ENCODE peak calls at places on chromosomes 5 and 9, in seven cellular contexts. One of them, this sample, is unnamed.

GRCh38 chr9:4425358-4426045 is 64.8 kb upstream of the SLC1A1 start:
- DNase-seq in sigmoid colon: no peak
- DNase-seq in SK-N-SH: no peak
- DNase-seq in fibroblast of pulmonary artery: peak; percentile 62
- DNase-seq in brain microvascular endothelial cell: no peak
- DNase-seq in fibroblast of lung: no peak
- DNase-seq in fibroblast of the aortic adventitia: peak; percentile 34
- DNase-seq in this sample: no peak

GRCh38 chr9:90988318-90988717 is 186.7 kb downstream of the SYK start:
- DNase-seq in fibroblast of pulmonary artery: no peak
- DNase-seq in brain microvascular endothelial cell: no peak
- DNase-seq in SK-N-SH: no peak
- DNase-seq in sigmoid colon: no peak
- DNase-seq in fibroblast of the aortic adventitia: no peak
- DNase-seq in fibroblast of lung: peak; percentile 43
- DNase-seq in this sample: no peak

GRCh38 chr9:136675477-136676296 is 11.6 kb downstream of the AGPAT2 start:
- DNase-seq in sigmoid colon: no peak
- DNase-seq in fibroblast of the aortic adventitia: no peak
- DNase-seq in fibroblast of lung: no peak
- DNase-seq in brain microvascular endothelial cell: no peak
- DNase-seq in SK-N-SH: no peak
- DNase-seq in fibroblast of pulmonary artery: no peak
- DNase-seq in this sample: no peak

GRCh38 chr9:88775037-88775471 is 216.2 kb upstream of the S1PR3 start:
- DNase-seq in SK-N-SH: no peak
- DNase-seq in sigmoid colon: peak; percentile 85
- DNase-seq in fibroblast of lung: peak; percentile 99
- DNase-seq in fibroblast of pulmonary artery: peak; percentile 98
- DNase-seq in brain microvascular endothelial cell: peak; percentile 97
- DNase-seq in fibroblast of the aortic adventitia: peak; percentile 100
- DNase-seq in this sample: no peak

GRCh38 chr9:123108976-123109375 is 75.5 kb downstream of the GPR21 start:
- DNase-seq in fibroblast of pulmonary artery: no peak
- DNase-seq in fibroblast of the aortic adventitia: no peak
- DNase-seq in brain microvascular endothelial cell: no peak
- DNase-seq in SK-N-SH: no peak
- DNase-seq in fibroblast of lung: no peak
- DNase-seq in sigmoid colon: no peak
- DNase-seq in this sample: no peak

GRCh38 chr5:100760700-100761099 is 142.4 kb downstream of the ST8SIA4 start:
- DNase-seq in fibroblast of the aortic adventitia: no peak
- DNase-seq in sigmoid colon: no peak
- DNase-seq in SK-N-SH: no peak
- DNase-seq in brain microvascular endothelial cell: no peak
- DNase-seq in fibroblast of lung: no peak
- DNase-seq in fibroblast of pulmonary artery: no peak
- DNase-seq in this sample: no peak

GRCh38 chr9:84216151-84216550 is 124.4 kb downstream of the SLC28A3 start:
- DNase-seq in fibroblast of the aortic adventitia: no peak
- DNase-seq in brain microvascular endothelial cell: no peak
- DNase-seq in fibroblast of pulmonary artery: no peak
- DNase-seq in sigmoid colon: no peak
- DNase-seq in fibroblast of lung: no peak
- DNase-seq in SK-N-SH: no peak
- DNase-seq in this sample: no peak

GRCh38 chr5:132462856-132463745 is 27.5 kb downstream of the IRF1 start:
- DNase-seq in SK-N-SH: no peak
- DNase-seq in fibroblast of pulmonary artery: no peak
- DNase-seq in fibroblast of lung: no peak
- DNase-seq in sigmoid colon: peak; percentile 48
- DNase-seq in brain microvascular endothelial cell: no peak
- DNase-seq in fibroblast of the aortic adventitia: no peak
- DNase-seq in this sample: no peak

GRCh38 chr5:41722359-41722950 is 147.8 kb downstream of the OXCT1 start:
- DNase-seq in fibroblast of lung: peak; percentile 19
- DNase-seq in SK-N-SH: no peak
- DNase-seq in sigmoid colon: no peak
- DNase-seq in fibroblast of the aortic adventitia: peak; percentile 36
- DNase-seq in fibroblast of pulmonary artery: peak; percentile 23
- DNase-seq in brain microvascular endothelial cell: no peak
- DNase-seq in this sample: no peak

GRCh38 chr9:136916330-136917184 is 28.0 kb downstream of the FBXW5 start:
- DNase-seq in fibroblast of lung: no peak
- DNase-seq in fibroblast of pulmonary artery: no peak
- DNase-seq in SK-N-SH: no peak
- DNase-seq in brain microvascular endothelial cell: no peak
- DNase-seq in sigmoid colon: no peak
- DNase-seq in fibroblast of the aortic adventitia: no peak
- DNase-seq in this sample: no peak

GRCh38 chr9:27572566-27572917 is 739 bp downstream of the C9orf72 start:
- DNase-seq in fibroblast of pulmonary artery: peak; percentile 51
- DNase-seq in SK-N-SH: peak; percentile 50
- DNase-seq in brain microvascular endothelial cell: peak; percentile 34
- DNase-seq in fibroblast of lung: peak; percentile 44
- DNase-seq in sigmoid colon: peak; percentile 81
- DNase-seq in fibroblast of the aortic adventitia: peak; percentile 32
- DNase-seq in this sample: no peak

GRCh38 chr5:144183254-144183889 is 12.7 kb downstream of the KCTD16 start:
- DNase-seq in brain microvascular endothelial cell: no peak
- DNase-seq in fibroblast of pulmonary artery: peak; percentile 66
- DNase-seq in fibroblast of lung: peak; percentile 56
- DNase-seq in fibroblast of the aortic adventitia: peak; percentile 71
- DNase-seq in SK-N-SH: peak; percentile 44
- DNase-seq in sigmoid colon: no peak
- DNase-seq in this sample: no peak

GRCh38 chr5:179219661-179220620 is 125.3 kb downstream of the ADAMTS2 start:
- DNase-seq in fibroblast of the aortic adventitia: no peak
- DNase-seq in brain microvascular endothelial cell: no peak
- DNase-seq in fibroblast of pulmonary artery: no peak
- DNase-seq in fibroblast of lung: no peak
- DNase-seq in SK-N-SH: no peak
- DNase-seq in sigmoid colon: no peak
- DNase-seq in this sample: no peak

GRCh38 chr5:106875591-106876297 is 795.0 kb downstream of the EFNA5 start:
- DNase-seq in brain microvascular endothelial cell: no peak
- DNase-seq in fibroblast of lung: no peak
- DNase-seq in SK-N-SH: no peak
- DNase-seq in sigmoid colon: no peak
- DNase-seq in fibroblast of pulmonary artery: peak; percentile 37
- DNase-seq in fibroblast of the aortic adventitia: peak; percentile 25
- DNase-seq in this sample: no peak

GRCh38 chr5:146006470-146006869 is 70.1 kb downstream of the SH3RF2 start:
- DNase-seq in fibroblast of the aortic adventitia: no peak
- DNase-seq in SK-N-SH: no peak
- DNase-seq in brain microvascular endothelial cell: no peak
- DNase-seq in fibroblast of lung: no peak
- DNase-seq in sigmoid colon: no peak
- DNase-seq in fibroblast of pulmonary artery: no peak
- DNase-seq in this sample: no peak

GRCh38 chr5:128015978-128016377 is 67.6 kb upstream of the SLC12A2 start:
- DNase-seq in fibroblast of the aortic adventitia: no peak
- DNase-seq in sigmoid colon: no peak
- DNase-seq in fibroblast of lung: peak; percentile 10
- DNase-seq in brain microvascular endothelial cell: peak; percentile 12
- DNase-seq in fibroblast of pulmonary artery: no peak
- DNase-seq in SK-N-SH: no peak
- DNase-seq in this sample: no peak

GRCh38 chr9:109497193-109498165 is 628 bp downstream of the PTPN3 start:
- DNase-seq in fibroblast of pulmonary artery: no peak
- DNase-seq in sigmoid colon: no peak
- DNase-seq in brain microvascular endothelial cell: no peak
- DNase-seq in fibroblast of the aortic adventitia: no peak
- DNase-seq in SK-N-SH: peak; percentile 63
- DNase-seq in fibroblast of lung: peak; percentile 21
- DNase-seq in this sample: no peak

GRCh38 chr9:129331772-129332512 is 153.9 kb upstream of the IER5L start:
- DNase-seq in SK-N-SH: no peak
- DNase-seq in sigmoid colon: no peak
- DNase-seq in brain microvascular endothelial cell: no peak
- DNase-seq in fibroblast of pulmonary artery: no peak
- DNase-seq in fibroblast of lung: no peak
- DNase-seq in fibroblast of the aortic adventitia: peak; percentile 22
- DNase-seq in this sample: no peak
- H3K4me3 ChIP-seq in SK-N-SH: no peak overlapping the region
- H3K4me3 ChIP-seq in sigmoid colon: no peak overlapping the region
- H3K4me3 ChIP-seq in brain microvascular endothelial cell: no peak overlapping the region
- H3K4me3 ChIP-seq in fibroblast of pulmonary artery: no peak overlapping the region
- H3K4me3 ChIP-seq in fibroblast of lung: no peak overlapping the region
- H3K4me3 ChIP-seq in fibroblast of the aortic adventitia: no peak overlapping the region
- H3K4me3 ChIP-seq in this sample: no peak overlapping the region

GRCh38 chr5:39691993-39692392 is 267.2 kb upstream of the DAB2 start:
- DNase-seq in brain microvascular endothelial cell: no peak
- DNase-seq in fibroblast of pulmonary artery: no peak
- DNase-seq in sigmoid colon: no peak
- DNase-seq in fibroblast of lung: no peak
- DNase-seq in SK-N-SH: no peak
- DNase-seq in fibroblast of the aortic adventitia: no peak
- DNase-seq in this sample: no peak
- TF ChIP-seq CTCF in brain microvascular endothelial cell: peak; percentile 47
- TF ChIP-seq CTCF in fibroblast of pulmonary artery: peak; percentile 13
- TF ChIP-seq CTCF in sigmoid colon: no peak
- TF ChIP-seq CTCF in fibroblast of lung: peak; percentile 9
- TF ChIP-seq CTCF in SK-N-SH: peak; percentile 11
- TF ChIP-seq CTCF in fibroblast of the aortic adventitia: no peak
- TF ChIP-seq CTCF in this sample: no peak

DNA sequence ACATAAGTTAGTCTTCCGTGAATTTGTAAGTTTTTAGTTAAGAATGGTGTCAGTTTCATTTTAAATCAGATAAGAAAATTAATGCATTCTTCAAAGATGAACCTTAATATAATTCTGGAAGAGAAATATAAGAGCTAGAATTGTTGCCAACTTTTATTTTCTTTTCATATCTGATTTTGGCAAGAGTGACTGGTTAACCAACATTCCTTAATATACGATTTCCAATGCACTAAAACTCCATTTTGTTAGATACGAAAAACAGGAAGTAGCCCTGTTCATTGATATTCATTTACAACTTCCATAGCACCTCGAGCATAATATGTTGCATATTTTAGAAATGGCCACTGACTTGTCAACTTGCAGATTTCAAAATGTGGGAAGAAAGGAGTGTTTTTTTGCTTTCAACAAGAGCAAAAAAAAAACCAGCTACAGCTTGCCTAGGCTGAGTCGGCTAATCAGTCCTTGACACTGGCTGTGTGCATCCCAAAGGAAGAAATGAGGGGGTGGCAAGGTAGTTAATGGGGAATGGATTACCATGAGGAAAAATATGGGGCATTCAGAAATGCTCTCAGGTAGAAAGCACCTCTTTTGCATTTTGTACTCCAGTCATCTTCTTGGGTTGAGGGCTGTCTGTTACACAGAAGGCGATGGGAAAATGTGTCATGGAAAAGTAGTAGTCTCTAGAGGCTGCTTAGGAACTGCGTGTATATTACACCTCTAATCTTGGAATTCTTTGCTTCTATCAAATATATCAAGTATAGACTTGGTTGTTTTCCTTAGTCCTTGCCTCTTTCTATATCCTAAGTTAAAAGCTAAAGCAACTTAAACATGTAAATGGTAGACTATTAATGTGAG is 3.9 kb downstream of the MAP3K1 start:
- DNase-seq in fibroblast of the aortic adventitia: peak; percentile 23
- DNase-seq in brain microvascular endothelial cell: no peak
- DNase-seq in SK-N-SH: no peak
- DNase-seq in fibroblast of lung: peak; percentile 14
- DNase-seq in sigmoid colon: no peak
- DNase-seq in fibroblast of pulmonary artery: no peak
- DNase-seq in this sample: no peak
- H3K4me3 ChIP-seq in fibroblast of the aortic adventitia: peak overlapping the region; percentile 1
- H3K4me3 ChIP-seq in brain microvascular endothelial cell: peak overlapping the region; percentile 1
- H3K4me3 ChIP-seq in SK-N-SH: peak overlapping the region; percentile 93
- H3K4me3 ChIP-seq in fibroblast of lung: peak overlapping the region; percentile 35
- H3K4me3 ChIP-seq in sigmoid colon: no peak overlapping the region
- H3K4me3 ChIP-seq in fibroblast of pulmonary artery: peak overlapping the region; percentile 43
- H3K4me3 ChIP-seq in this sample: peak overlapping the region; percentile 33

GRCh38 chr9:15103321-15103720 is 193.1 kb upstream of the FREM1 start:
- DNase-seq in sigmoid colon: no peak
- DNase-seq in SK-N-SH: no peak
- DNase-seq in fibroblast of pulmonary artery: no peak
- DNase-seq in fibroblast of the aortic adventitia: no peak
- DNase-seq in fibroblast of lung: no peak
- DNase-seq in brain microvascular endothelial cell: no peak
- DNase-seq in this sample: no peak

GRCh38 chr9:15101046-15101445 is 190.8 kb upstream of the FREM1 start:
- DNase-seq in fibroblast of the aortic adventitia: no peak
- DNase-seq in fibroblast of pulmonary artery: peak; percentile 26
- DNase-seq in SK-N-SH: no peak
- DNase-seq in fibroblast of lung: no peak
- DNase-seq in sigmoid colon: no peak
- DNase-seq in brain microvascular endothelial cell: no peak
- DNase-seq in this sample: no peak

GRCh38 chr9:15104826-15105420 is 194.7 kb upstream of the FREM1 start:
- DNase-seq in fibroblast of pulmonary artery: peak; percentile 44
- DNase-seq in SK-N-SH: peak; percentile 37
- DNase-seq in fibroblast of the aortic adventitia: peak; percentile 52
- DNase-seq in brain microvascular endothelial cell: peak; percentile 10
- DNase-seq in sigmoid colon: no peak
- DNase-seq in fibroblast of lung: peak; percentile 23
- DNase-seq in this sample: peak; percentile 1
- TF ChIP-seq CTCF in fibroblast of pulmonary artery: peak; percentile 86
- TF ChIP-seq CTCF in SK-N-SH: peak; percentile 78
- TF ChIP-seq CTCF in fibroblast of the aortic adventitia: peak; percentile 90
- TF ChIP-seq CTCF in brain microvascular endothelial cell: peak; percentile 87
- TF ChIP-seq CTCF in sigmoid colon: peak; percentile 41
- TF ChIP-seq CTCF in fibroblast of lung: peak; percentile 92
- TF ChIP-seq CTCF in this sample: peak; percentile 81

DNA sequence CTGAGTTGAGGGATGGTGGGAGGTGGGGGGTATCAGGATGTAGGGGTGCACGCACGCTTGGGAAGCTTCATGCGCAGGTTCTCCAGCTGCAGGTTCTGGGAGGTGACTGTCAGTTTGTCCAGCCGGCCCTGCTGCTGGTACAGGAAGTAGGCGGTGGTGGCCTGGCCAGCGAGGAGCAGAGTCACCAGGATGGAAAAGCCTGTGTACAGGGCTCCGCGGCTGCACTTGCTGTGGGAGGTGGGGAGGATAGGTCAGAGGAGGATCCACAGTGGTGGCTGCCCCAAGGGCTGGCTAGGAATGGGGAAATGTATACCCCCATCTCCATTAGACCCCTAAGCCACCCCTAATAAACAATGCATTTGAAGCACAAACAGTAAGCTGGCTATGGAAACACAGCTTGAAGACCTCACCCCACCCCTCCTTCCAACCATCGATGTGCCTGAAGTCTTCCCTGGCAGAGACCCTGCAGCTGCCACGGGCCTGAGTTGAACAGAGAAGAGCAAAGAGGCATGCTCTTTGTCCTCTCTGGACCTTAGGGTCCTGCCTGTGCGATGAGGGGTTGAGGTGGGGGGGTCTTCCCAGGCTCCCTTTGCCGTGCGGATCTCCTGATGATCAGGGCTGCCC is 5.5 kb downstream of the CD74 start:
- DNase-seq in SK-N-SH: no peak
- DNase-seq in fibroblast of pulmonary artery: no peak
- DNase-seq in brain microvascular endothelial cell: no peak
- DNase-seq in fibroblast of lung: no peak
- DNase-seq in sigmoid colon: no peak
- DNase-seq in fibroblast of the aortic adventitia: no peak
- DNase-seq in this sample: no peak
- H3K4me3 ChIP-seq in SK-N-SH: no peak overlapping the region
- H3K4me3 ChIP-seq in fibroblast of pulmonary artery: no peak overlapping the region
- H3K4me3 ChIP-seq in brain microvascular endothelial cell: no peak overlapping the region
- H3K4me3 ChIP-seq in fibroblast of lung: no peak overlapping the region
- H3K4me3 ChIP-seq in sigmoid colon: no peak overlapping the region
- H3K4me3 ChIP-seq in fibroblast of the aortic adventitia: no peak overlapping the region
- H3K4me3 ChIP-seq in this sample: no peak overlapping the region